ENCODE peak calls at places on chromosomes 12 and 14, in six cellular contexts. A is dorsolateral prefrontal cortex, I is uterus, O is Peyer's patch, Q is lung, X is fibroblast of lung. N is an unnamed sample.

GRCh38 chr12:1533602-1534304 is 60.6 kb downstream of the FBXL14 start:
- DNase-seq in A (no peak), X (peak; percentile 92), I (no peak), Q (no peak), O (no peak), N (no peak)

GRCh38 chr12:6523708-6524107 is 10.6 kb upstream of the GAPDH start:
- DNase-seq in X (no peak), I (no peak), A (no peak), Q (no peak), O (no peak), N (no peak)

GRCh38 chr12:19299765-19300164 is 139.5 kb upstream of the AEBP2 start:
- DNase-seq in O (no peak), I (no peak), A (peak; percentile 43), X (peak; percentile 68), Q (peak; percentile 49), N (peak; percentile 28)

GRCh38 chr12:119006749-119007148 is 25.4 kb downstream of the SRRM4 start:
- DNase-seq in O (no peak), A (no peak), X (no peak), Q (no peak), I (no peak), N (no peak)

GRCh38 chr12:65306603-65307501 is 28.4 kb downstream of the MSRB3 start:
- DNase-seq in O (no peak), Q (no peak), I (peak; percentile 70), X (peak; percentile 66), A (no peak), N (no peak)

GRCh38 chr12:663293-663871 is at the start of gene NINJ2:
- DNase-seq in Q (no peak), I (no peak), O (no peak), X (no peak), A (no peak), N (no peak)

GRCh38 chr12:27818421-27818918 is 38.4 kb upstream of the MANSC4 start:
- DNase-seq in A (no peak), O (no peak), X (no peak), I (peak; percentile 46), Q (no peak), N (no peak)

GRCh38 chr12:238116-238515 is 24.2 kb upstream of the SLC6A12 start:
- DNase-seq in A (no peak), X (no peak), Q (no peak), I (no peak), O (no peak), N (no peak)

GRCh38 chr14:69956970-69957369 is 77.8 kb downstream of the SMOC1 start:
- DNase-seq in O (no peak), Q (no peak), A (peak; percentile 42), I (no peak), X (no peak), N (no peak)

GRCh38 chr14:69395929-69396328 is 2.2 kb downstream of the ERH start:
- DNase-seq in Q (no peak), O (no peak), I (no peak), A (no peak), X (no peak), N (no peak)

GRCh38 chr12:80491176-80491575 is 47.1 kb downstream of the PTPRQ start:
- DNase-seq in O (no peak), X (no peak), I (no peak), Q (no peak), A (no peak), N (no peak)

GRCh38 chr14:101861464-101861863 is 100.0 kb downstream of the PPP2R5C start:
- DNase-seq in A (no peak), I (no peak), O (no peak), X (no peak), Q (no peak), N (no peak)

GRCh38 chr14:101859916-101860315 is 98.4 kb downstream of the PPP2R5C start:
- DNase-seq in Q (no peak), A (no peak), O (no peak), I (no peak), X (no peak), N (no peak)

GRCh38 chr14:101857226-101857625 is 95.7 kb downstream of the PPP2R5C start:
- DNase-seq in A (no peak), I (no peak), Q (no peak), X (no peak), O (no peak), N (no peak)

GRCh38 chr14:101859538-101859902 is 98.0 kb downstream of the PPP2R5C start:
- DNase-seq in I (no peak), X (no peak), A (no peak), Q (no peak), O (no peak), N (no peak)

DNA sequence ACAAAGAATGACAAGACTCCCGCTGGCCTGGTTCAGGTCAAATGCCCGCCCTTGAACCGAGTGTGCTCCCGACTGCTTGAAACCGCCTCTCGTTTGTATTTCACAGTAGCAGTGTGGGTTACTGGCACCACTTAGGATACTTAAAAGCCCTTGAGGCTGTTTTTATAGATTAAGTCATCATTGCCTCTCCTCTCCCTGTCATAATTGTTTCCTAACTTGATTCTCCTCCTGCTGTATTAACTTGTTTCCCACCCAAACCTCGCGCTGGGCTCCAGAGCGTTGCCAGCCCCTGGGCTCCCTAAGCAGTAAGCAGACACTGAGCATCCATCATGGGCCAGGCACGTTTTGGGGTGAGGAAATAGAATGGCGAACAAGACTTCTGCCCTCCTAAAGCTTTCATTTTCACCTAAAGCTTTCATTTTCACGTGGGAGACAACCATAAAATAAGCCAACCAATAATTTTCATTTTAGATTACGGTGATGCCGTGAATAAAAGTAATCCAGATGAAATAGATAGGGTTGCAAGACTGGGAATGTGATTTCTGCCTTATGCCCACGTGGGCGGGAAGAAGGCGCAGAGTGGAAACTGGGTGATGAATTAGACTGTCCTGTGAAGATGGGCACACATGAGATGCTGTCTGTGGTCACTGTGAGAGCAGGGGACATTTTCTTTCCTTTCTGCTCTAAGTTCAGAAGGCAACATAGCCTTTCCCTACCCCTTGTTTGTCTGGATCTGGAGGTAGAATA is 97.5 kb downstream of the PPP2R5C start:
- DNase-seq in X (no peak), Q (peak; percentile 65), A (no peak), I (no peak), O (no peak), N (peak; percentile 82)
- H3K27ac ChIP-seq in X (no peak overlapping the region), Q (peak overlapping the region; percentile 78), A (no peak overlapping the region), I (no peak overlapping the region), O (no peak overlapping the region), N (peak overlapping the region; percentile 19)

GRCh38 chr14:24441485-24441884 is 1.1 kb downstream of the SDR39U1 start:
- DNase-seq in I (no peak), O (no peak), Q (no peak), A (no peak), X (no peak), N (no peak)
- H3K4me3 ChIP-seq in I (peak overlapping the region; percentile 55), O (peak overlapping the region; percentile 64), Q (no peak overlapping the region), A (peak overlapping the region; percentile 92), X (peak overlapping the region; percentile 72), N (no peak overlapping the region)

GRCh38 chr14:95444132-95445129 is 72.0 kb downstream of the SYNE3 start:
- DNase-seq in I (no peak), Q (no peak), X (no peak), A (no peak), O (no peak), N (no peak)

GRCh38 chr14:95446470-95446869 is 70.0 kb downstream of the SYNE3 start:
- DNase-seq in I (no peak), A (no peak), X (no peak), O (no peak), Q (no peak), N (no peak)

GRCh38 chr14:95445161-95445560 is 71.3 kb downstream of the SYNE3 start:
- DNase-seq in A (no peak), I (no peak), X (no peak), Q (no peak), O (no peak), N (no peak)

GRCh38 chr14:95442633-95443021 is 73.8 kb downstream of the SYNE3 start:
- DNase-seq in A (peak; percentile 90), O (peak; percentile 84), I (peak; percentile 81), Q (peak; percentile 72), X (peak; percentile 62), N (peak; percentile 86)

GRCh38 chr14:95445676-95446075 is 70.8 kb downstream of the SYNE3 start:
- DNase-seq in O (no peak), A (no peak), Q (no peak), X (no peak), I (no peak), N (no peak)
- H3K27ac ChIP-seq in O (no peak overlapping the region), A (no peak overlapping the region), Q (no peak overlapping the region), X (no peak overlapping the region), I (no peak overlapping the region), N (no peak overlapping the region)

GRCh38 chr12:57216014-57216891 is at the start of gene NXPH4:
- DNase-seq in O (peak; percentile 66), A (no peak), I (no peak), X (no peak), Q (no peak), N (peak; percentile 18)
- H3K4me3 ChIP-seq in O (peak within 1 kb of the TSS; percentile 55), A (peak within 1 kb of the TSS; percentile 45), I (peak within 1 kb of the TSS; percentile 26), X (peak within 1 kb of the TSS; percentile 57), Q (no peak within 1 kb of the TSS), N (no peak within 1 kb of the TSS)

GRCh38 chr12:71440393-71441349 is 1.1 kb downstream of the LGR5 start:
- DNase-seq in A (no peak), I (no peak), Q (no peak), O (peak; percentile 76), X (peak; percentile 7), N (no peak)
- H3K27ac ChIP-seq in A (peak overlapping the region; percentile 30), I (no peak overlapping the region), Q (no peak overlapping the region), O (peak overlapping the region; percentile 11), X (no peak overlapping the region), N (no peak overlapping the region)

GRCh38 chr12:53299454-53300180 is at the start of gene MYG1:
- DNase-seq in Q (peak; percentile 90), A (peak; percentile 92), O (peak; percentile 93), I (peak; percentile 83), X (peak; percentile 88), N (peak; percentile 81)

GRCh38 chr12:53300187-53300586 is 692 bp downstream of the MYG1 start:
- DNase-seq in O (no peak), Q (no peak), X (peak; percentile 63), I (no peak), A (no peak), N (no peak)

GRCh38 chr12:53295891-53296219 is 513 bp downstream of the PFDN5 start:
- DNase-seq in O (no peak), X (no peak), I (no peak), A (no peak), Q (no peak), N (no peak)

GRCh38 chr12:53299101-53299453 is 418 bp upstream of the MYG1 start:
- DNase-seq in O (no peak), Q (peak; percentile 35), X (peak; percentile 76), A (no peak), I (no peak), N (no peak)

DNA sequence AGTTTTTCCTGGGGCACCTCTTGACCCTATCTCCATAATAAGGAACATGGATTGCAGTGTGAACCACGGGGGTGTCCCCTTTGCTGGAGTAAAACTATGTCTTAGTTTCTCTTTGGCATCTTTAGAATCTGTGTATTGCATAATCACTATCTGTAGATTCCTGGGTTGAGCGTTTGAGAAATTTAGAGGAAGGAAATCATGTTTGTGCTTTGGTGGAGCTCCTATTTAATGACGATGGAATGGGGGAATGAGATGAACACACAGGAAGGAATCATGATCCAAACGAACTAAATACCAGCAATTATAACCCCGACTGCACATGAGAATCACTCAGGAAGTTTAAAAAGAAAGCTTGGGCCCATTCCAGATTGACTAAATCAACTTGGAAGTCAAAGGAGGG is 1.3 kb upstream of the MYG1 start:
- DNase-seq in A (no peak), O (no peak), I (no peak), Q (no peak), X (peak; percentile 80), N (no peak)
- H3K4me3 ChIP-seq in A (no peak overlapping the region), O (no peak overlapping the region), I (no peak overlapping the region), Q (no peak overlapping the region), X (no peak overlapping the region), N (no peak overlapping the region)

N was measured in thyroid gland.